ENCODE peak calls at places on chromosomes 11 and 22, in eight cellular contexts. K is cardiac fibroblast, S is HAP-1, M is esophagus muscularis mucosa, H is kidney, G is ovary, B is astrocyte of the spinal cord, V is adrenal gland. U is an unnamed sample.
A peak's percentile ranks its signal among the peaks of the same experiment; 100 is the strongest.

GRCh38 chr11:70073188-70073817 is 4.8 kb upstream of the ANO1 start:
- DNase-seq in K (no peak), S (peak; percentile 18), M (no peak), H (no peak), G (no peak), B (peak; percentile 45), V (no peak), U (no peak)

GRCh38 chr22:50169774-50170341 is 673 bp upstream of the PANX2 start:
- DNase-seq in K (peak; percentile 37), S (peak; percentile 63), M (no peak), H (no peak), G (peak; percentile 58), B (no peak), V (no peak), U (no peak)

GRCh38 chr11:82720267-82720666 is 13.4 kb downstream of the FAM181B start:
- DNase-seq in K (no peak), S (no peak), M (no peak), H (no peak), G (no peak), B (no peak), V (no peak), U (no peak)

GRCh38 chr11:114115406-114116054 is 56.0 kb downstream of the ZBTB16 start:
- DNase-seq in K (no peak), S (no peak), M (no peak), H (peak; percentile 78), G (no peak), B (no peak), V (no peak), U (no peak)

GRCh38 chr22:27063381-27063780 is 406.0 kb downstream of the MIAT start:
- DNase-seq in K (no peak), S (no peak), M (no peak), H (no peak), G (no peak), B (no peak), V (no peak), U (no peak)

GRCh38 chr11:94876645-94877445 is 96.5 kb downstream of the CWC15 start:
- DNase-seq in K (peak; percentile 96), S (no peak), M (peak; percentile 95), H (peak; percentile 92), G (peak; percentile 79), B (peak; percentile 97), V (peak; percentile 63), U (peak; percentile 96)

GRCh38 chr11:102385053-102385976 is 38.3 kb downstream of the BIRC2 start:
- DNase-seq in K (no peak), S (no peak), M (no peak), H (no peak), G (no peak), B (no peak), V (no peak), U (no peak)

GRCh38 chr11:117384045-117384444 is 56.4 kb downstream of the CEP164 start:
- DNase-seq in K (peak; percentile 90), S (no peak), M (no peak), H (no peak), G (no peak), B (peak; percentile 68), V (no peak), U (peak; percentile 73)

GRCh38 chr11:115527534-115528125 is 23.4 kb upstream of the CADM1 start:
- DNase-seq in K (no peak), S (no peak), M (no peak), H (no peak), G (no peak), B (no peak), V (no peak), U (no peak)

GRCh38 chr22:30695871-30696655 is 1.4 kb downstream of the OSBP2 start:
- DNase-seq in K (no peak), S (no peak), M (no peak), H (no peak), G (no peak), B (no peak), V (no peak), U (no peak)

DNA sequence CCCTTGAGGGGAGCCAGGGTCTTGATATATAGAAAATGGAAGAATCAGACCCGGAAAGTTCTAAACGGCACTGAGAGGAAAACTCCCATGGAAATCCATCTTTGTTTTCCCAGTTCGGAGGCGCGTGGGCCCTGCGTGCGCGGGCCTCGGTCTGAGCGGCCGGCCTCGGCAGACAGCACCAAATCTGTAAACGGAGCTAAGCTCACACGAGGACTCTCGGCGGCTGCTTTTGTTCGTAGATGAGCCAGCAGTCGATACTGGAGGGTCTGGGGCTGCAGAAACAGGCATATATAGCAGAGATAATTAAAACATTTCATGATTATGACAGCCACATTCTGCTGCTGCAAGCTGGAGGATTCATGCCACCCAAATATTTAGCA is 68.5 kb upstream of the PPARA start:
- DNase-seq in K (no peak), S (no peak), M (no peak), H (peak; percentile 50), G (no peak), B (no peak), V (no peak), U (no peak)
- H3K4me3 ChIP-seq in K (no peak overlapping the region), S (no peak overlapping the region), M (peak overlapping the region; percentile 90), H (no peak overlapping the region), G (peak overlapping the region; percentile 78), B (peak overlapping the region; percentile 86), V (peak overlapping the region; percentile 11), U (no peak overlapping the region)

GRCh38 chr22:42365942-42366660 is 66.1 kb downstream of the NFAM1 start:
- DNase-seq in K (no peak), S (no peak), M (no peak), H (no peak), G (no peak), B (no peak), V (no peak), U (no peak)

GRCh38 chr22:42365337-42365865 is 66.8 kb downstream of the NFAM1 start:
- DNase-seq in K (no peak), S (peak; percentile 75), M (no peak), H (no peak), G (peak; percentile 39), B (no peak), V (no peak), U (no peak)

GRCh38 chr22:42364641-42365336 is 67.4 kb downstream of the NFAM1 start:
- DNase-seq in K (peak; percentile 44), S (no peak), M (no peak), H (no peak), G (no peak), B (no peak), V (no peak), U (no peak)

GRCh38 chr22:42361523-42361922 is 70.7 kb downstream of the NFAM1 start:
- DNase-seq in K (no peak), S (no peak), M (no peak), H (no peak), G (no peak), B (no peak), V (no peak), U (no peak)

DNA sequence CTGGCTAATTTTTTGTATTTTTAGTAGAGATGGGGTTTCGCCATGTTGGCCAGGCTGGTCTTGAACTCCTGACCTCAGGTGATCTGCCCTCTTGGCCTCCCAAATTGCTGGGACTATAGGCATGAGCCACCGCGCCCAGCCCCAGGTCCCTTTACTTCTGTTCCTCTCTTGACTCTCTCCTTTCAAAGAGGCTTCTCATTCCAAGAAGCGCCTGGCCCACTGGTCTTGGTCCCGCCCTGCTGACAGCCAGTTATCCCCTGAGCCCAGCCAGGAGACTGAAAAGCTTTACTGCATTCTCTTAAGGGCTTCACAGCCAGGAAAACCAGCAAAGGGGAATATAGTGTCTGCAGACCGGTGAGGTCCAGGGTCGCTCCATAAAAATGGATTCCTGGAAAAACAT is 68.4 kb downstream of the NFAM1 start:
- DNase-seq in K (no peak), S (no peak), M (no peak), H (no peak), G (no peak), B (no peak), V (no peak), U (no peak)
- H3K4me3 ChIP-seq in K (no peak overlapping the region), S (no peak overlapping the region), M (no peak overlapping the region), H (no peak overlapping the region), G (no peak overlapping the region), B (no peak overlapping the region), V (no peak overlapping the region), U (no peak overlapping the region)

DNA sequence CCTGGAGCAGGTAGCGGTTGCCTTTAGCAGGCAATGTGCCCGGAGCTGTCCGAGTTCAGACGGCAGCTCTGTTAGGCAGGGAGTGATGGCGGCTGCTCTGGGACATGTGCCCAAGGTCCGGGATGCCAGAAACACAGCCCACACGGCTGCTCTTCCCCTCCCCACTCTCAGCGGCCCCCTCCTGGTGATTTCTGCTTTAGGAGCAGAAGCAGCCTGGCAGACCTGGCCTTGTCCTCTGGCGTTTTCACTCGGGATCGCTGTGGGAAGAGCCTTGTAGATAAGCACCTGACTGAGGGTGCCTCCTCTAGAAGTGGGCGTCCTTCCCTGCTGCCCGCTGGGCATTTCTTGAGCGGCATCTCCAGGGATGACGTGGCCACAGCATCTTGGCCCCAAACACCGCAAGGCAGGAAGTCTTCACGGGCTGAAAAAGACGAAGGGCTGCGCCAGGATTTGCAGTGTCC is 392.2 kb downstream of the TBC1D22A start:
- DNase-seq in K (peak; percentile 53), S (no peak), M (no peak), H (no peak), G (peak; percentile 84), B (peak; percentile 73), V (peak; percentile 68), U (peak; percentile 9)
- H3K4me3 ChIP-seq in K (peak overlapping the region; percentile 21), S (no peak overlapping the region), M (peak overlapping the region; percentile 52), H (no peak overlapping the region), G (peak overlapping the region; percentile 35), B (peak overlapping the region; percentile 25), V (no peak overlapping the region), U (no peak overlapping the region)

GRCh38 chr22:33914699-33915098 is 5.6 kb downstream of the LARGE1 start:
- DNase-seq in K (no peak), S (no peak), M (no peak), H (no peak), G (no peak), B (no peak), V (no peak), U (no peak)

GRCh38 chr22:33918676-33919590 is 1.3 kb downstream of the LARGE1 start:
- DNase-seq in K (peak; percentile 44), S (no peak), M (no peak), H (no peak), G (no peak), B (no peak), V (no peak), U (no peak)

GRCh38 chr22:33920927-33921575 is 775 bp upstream of the LARGE1 start:
- DNase-seq in K (peak; percentile 95), S (peak; percentile 99), M (peak; percentile 99), H (peak; percentile 99), G (peak; percentile 100), B (peak; percentile 94), V (peak; percentile 99), U (peak; percentile 82)

GRCh38 chr22:33919591-33920501 is at the start of gene LARGE1:
- DNase-seq in K (peak; percentile 37), S (peak; percentile 59), M (peak; percentile 92), H (peak; percentile 90), G (peak; percentile 65), B (no peak), V (peak; percentile 44), U (no peak)

DNA sequence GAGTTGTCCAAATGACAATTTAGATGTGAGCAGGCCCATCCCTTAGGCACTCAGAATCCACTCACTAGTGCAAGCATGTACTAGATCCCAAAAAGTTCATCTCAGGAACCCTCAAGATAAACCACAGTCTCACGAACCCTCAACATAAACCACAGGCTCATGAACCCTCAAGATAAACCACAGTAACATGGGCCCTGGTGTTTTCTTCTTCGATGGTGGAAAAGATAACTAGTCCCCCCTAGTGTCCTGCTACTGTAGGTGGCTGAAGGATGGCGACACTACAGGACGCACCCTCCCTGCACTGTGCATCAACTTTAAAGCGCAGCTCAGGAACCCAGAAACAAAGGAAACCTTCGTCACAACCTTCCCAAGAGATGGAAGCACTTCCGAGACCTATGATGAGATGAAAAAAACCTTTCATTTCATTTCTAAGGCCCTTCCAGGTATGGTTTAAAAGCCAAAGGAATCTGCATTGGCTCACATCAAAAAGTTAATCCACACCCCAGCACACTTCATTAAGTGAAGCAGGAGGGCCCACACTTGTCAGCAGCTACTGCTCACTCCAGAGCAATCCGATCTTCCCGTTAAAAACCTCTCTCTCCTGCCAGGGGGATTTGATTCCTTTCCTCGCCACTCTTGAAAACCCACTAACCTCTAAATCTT is 2.4 kb downstream of the LARGE1 start:
- DNase-seq in K (peak; percentile 31), S (peak; percentile 32), M (no peak), H (no peak), G (no peak), B (no peak), V (no peak), U (no peak)
- H3K4me3 ChIP-seq in K (no peak overlapping the region), S (peak overlapping the region; percentile 62), M (peak overlapping the region; percentile 75), H (no peak overlapping the region), G (peak overlapping the region; percentile 10), B (no peak overlapping the region), V (no peak overlapping the region), U (no peak overlapping the region)